ENCODE peak calls at places on chromosomes 2 and 18, in seven cellular contexts. W is activated T-cell treated with anti-CD3 and anti-CD28 coated beads, Interleukin-2, amount 50 U/mL, for 72 hours; A is hippocampal formation; L is hepatocyte; Z is GM12878; M is T-helper 1 cell; U is M059J. Q is an unnamed sample.

GRCh38 chr2:176126929-176127768 is 2.4 kb upstream of the HOXD8 start:
- DNase-seq in M (no peak), L (peak; percentile 80), Z (no peak), A (peak; percentile 40), U (peak; percentile 54), W (peak; percentile 61), Q (peak; percentile 61)

GRCh38 chr2:48529189-48529588 is 765 bp upstream of the STON1 start:
- DNase-seq in W (no peak), U (no peak), A (no peak), L (no peak), Z (no peak), M (no peak), Q (no peak)

GRCh38 chr2:174634130-174635014 is 36.8 kb upstream of the WIPF1 start:
- DNase-seq in A (no peak), W (peak; percentile 66), Z (peak; percentile 65), L (no peak), M (peak; percentile 10), U (no peak), Q (no peak)

GRCh38 chr2:206260427-206261012 is 13.9 kb upstream of the ZDBF2 start:
- DNase-seq in A (no peak), U (peak; percentile 59), W (no peak), Z (no peak), M (no peak), L (peak; percentile 27), Q (no peak)

GRCh38 chr18:3604626-3605408 is 154.8 kb downstream of the TGIF1 start:
- DNase-seq in U (peak; percentile 95), A (peak; percentile 62), Z (peak; percentile 80), W (peak; percentile 57), M (no peak), L (peak; percentile 68), Q (no peak)

GRCh38 chr2:26438526-26438925 is 36.8 kb downstream of the DRC1 start:
- DNase-seq in W (no peak), Z (no peak), A (no peak), L (no peak), U (peak; percentile 32), M (no peak), Q (no peak)

GRCh38 chr2:47249427-47249826 is 94.3 kb upstream of the STPG4 start:
- DNase-seq in U (no peak), M (no peak), L (no peak), W (no peak), A (no peak), Z (no peak), Q (no peak)

GRCh38 chr2:119234021-119235019 is 10.7 kb downstream of the STEAP3 start:
- DNase-seq in W (no peak), Z (no peak), M (no peak), L (peak; percentile 45), A (no peak), U (no peak), Q (no peak)

GRCh38 chr2:39743170-39743851 is 35.7 kb downstream of the THUMPD2 start:
- DNase-seq in W (no peak), L (no peak), U (peak; percentile 33), Z (no peak), M (no peak), A (no peak), Q (no peak)

GRCh38 chr2:218342837-218343236 is 13.8 kb upstream of the CATIP start:
- DNase-seq in Z (no peak), L (no peak), W (no peak), A (no peak), M (no peak), U (no peak), Q (no peak)

GRCh38 chr2:33405180-33406105 is 71.0 kb upstream of the RASGRP3 start:
- DNase-seq in U (no peak), Z (no peak), A (no peak), W (no peak), L (no peak), M (no peak), Q (no peak)

GRCh38 chr18:79958981-79959380 is 5.5 kb upstream of the HSBP1L1 start:
- DNase-seq in A (no peak), M (no peak), L (no peak), W (no peak), U (no peak), Z (no peak), Q (no peak)

GRCh38 chr2:226447896-226448295 is 351.7 kb downstream of the IRS1 start:
- DNase-seq in L (no peak), M (no peak), U (peak; percentile 73), Z (no peak), W (no peak), A (no peak), Q (no peak)

GRCh38 chr2:132477962-132478361 is 61.4 kb downstream of the GPR39 start:
- DNase-seq in M (no peak), A (no peak), Z (no peak), W (no peak), L (no peak), U (peak; percentile 57), Q (no peak)

GRCh38 chr18:3319399-3319798 is 57.5 kb downstream of the MYL12B start:
- DNase-seq in Z (no peak), M (no peak), W (peak; percentile 38), A (no peak), U (peak; percentile 16), L (no peak), Q (no peak)

GRCh38 chr2:234494361-234495075 is 2.4 kb downstream of the ARL4C start:
- DNase-seq in W (no peak), Z (no peak), L (peak; percentile 53), A (peak; percentile 37), U (peak; percentile 72), M (no peak), Q (no peak)

GRCh38 chr2:146312899-146313298 is 1531.9 kb upstream of the ACVR2A start:
- DNase-seq in A (peak; percentile 24), Z (no peak), L (no peak), W (no peak), U (peak; percentile 8), M (no peak), Q (no peak)

GRCh38 chr2:100423631-100424030 is 6.2 kb upstream of the CHST10 start:
- DNase-seq in A (no peak), M (no peak), L (no peak), W (no peak), Z (no peak), U (no peak), Q (no peak)

GRCh38 chr2:652881-653480 is 24.2 kb downstream of the TMEM18 start:
- DNase-seq in L (no peak), U (no peak), W (no peak), A (no peak), M (no peak), Z (no peak), Q (no peak)

GRCh38 chr2:91442246-91442905 is 2750.9 kb downstream of the RPIA start:
- DNase-seq in L (peak; percentile 32), M (no peak), U (no peak), W (no peak), Z (no peak), A (no peak), Q (no peak)

GRCh38 chr18:21257383-21257782 is 15.4 kb downstream of the GREB1L start:
- DNase-seq in A (no peak), Z (no peak), W (no peak), L (peak; percentile 19), M (no peak), U (peak; percentile 53), Q (no peak)

GRCh38 chr2:29563697-29564096 is 357.7 kb downstream of the ALK start:
- DNase-seq in M (no peak), L (no peak), A (no peak), Z (no peak), W (no peak), U (no peak), Q (no peak)

GRCh38 chr18:74294526-74294925 is 2.8 kb upstream of the CYB5A start:
- DNase-seq in M (no peak), A (no peak), Z (no peak), U (peak; percentile 83), L (no peak), W (no peak), Q (no peak)

GRCh38 chr2:85257359-85258193 is 70.2 kb downstream of the TGOLN2 start:
- DNase-seq in W (no peak), Z (no peak), A (no peak), M (no peak), U (peak; percentile 43), L (no peak), Q (no peak)

GRCh38 chr2:216294305-216294704 is 78.0 kb downstream of the MARCHF4 start:
- DNase-seq in L (no peak), A (no peak), U (no peak), M (no peak), W (no peak), Z (no peak), Q (no peak)

GRCh38 chr2:72423766-72424165 is 276.1 kb upstream of the CYP26B1 start:
- DNase-seq in W (no peak), L (no peak), U (no peak), M (no peak), Z (no peak), A (no peak), Q (no peak)

GRCh38 chr2:64402876-64403275 is 51.1 kb upstream of the LGALSL start:
- DNase-seq in U (peak; percentile 43), W (no peak), L (no peak), Z (no peak), A (no peak), M (no peak), Q (no peak)

GRCh38 chr2:165646321-165646801 is 147.7 kb downstream of the GALNT3 start:
- DNase-seq in W (no peak), L (peak; percentile 48), U (no peak), Z (no peak), A (no peak), M (no peak), Q (no peak)

GRCh38 chr2:55052087-55053061 is 2.1 kb upstream of the RTN4 start:
- DNase-seq in A (no peak), U (no peak), L (no peak), W (no peak), M (no peak), Z (no peak), Q (no peak)

GRCh38 chr2:26521054-26521912 is 43.4 kb upstream of the OTOF start:
- DNase-seq in U (peak; percentile 27), Z (no peak), A (no peak), M (no peak), W (peak; percentile 16), L (peak; percentile 46), Q (no peak)

GRCh38 chr18:47250415-47251046 is 929 bp downstream of the SKOR2 start:
- DNase-seq in L (no peak), W (no peak), M (no peak), A (no peak), U (no peak), Z (no peak), Q (no peak)